ENCODE peak calls at places on chromosomes 4 and X, in six cellular contexts. Z is nephron progenitor cell; F is upper lobe of right lung; Y is CD4-positive, alpha-beta T cell; V is amniotic stem cell; R is activated CD8-positive, alpha-beta T cell treated with anti-CD3 and anti-CD28 coated beads, Interleukin-2, amount 10 ng/mL, durations not matched to agents 7 days and 5 days. D is an unnamed sample.

GRCh38 chrX:10875995-10876394 is 235.1 kb upstream of the HCCS start:
- DNase-seq in Z (no peak), F (no peak), Y (no peak), V (no peak), R (no peak), D (no peak)

GRCh38 chrX:40018021-40018420 is 79.7 kb downstream of the BCOR start:
- DNase-seq in Z (no peak), F (no peak), Y (no peak), V (no peak), R (no peak), D (no peak)

GRCh38 chr4:26085581-26085980 is 171.6 kb downstream of the SMIM20 start:
- DNase-seq in Z (no peak), F (no peak), Y (no peak), V (no peak), R (no peak), D (no peak)

GRCh38 chr4:40418430-40419230 is 83.5 kb downstream of the CHRNA9 start:
- DNase-seq in Z (no peak), F (no peak), Y (no peak), V (no peak), R (no peak), D (no peak)

GRCh38 chrX:57156397-57157049 is 19.3 kb upstream of the SPIN2A start:
- DNase-seq in Z (peak; percentile 23), F (no peak), Y (no peak), V (no peak), R (no peak), D (no peak)

GRCh38 chrX:71619193-71619592 is 882 bp upstream of the CXCR3 start:
- DNase-seq in Z (no peak), F (no peak), Y (no peak), V (no peak), R (peak; percentile 48), D (no peak)

GRCh38 chrX:123859409-123859827 is 435 bp upstream of the XIAP start:
- DNase-seq in Z (peak; percentile 69), F (no peak), Y (peak; percentile 28), V (peak; percentile 61), R (no peak), D (no peak)

GRCh38 chr4:14848210-14848609 is 154.1 kb upstream of the CPEB2 start:
- DNase-seq in Z (no peak), F (no peak), Y (no peak), V (no peak), R (no peak), D (no peak)

GRCh38 chr4:48275247-48275646 is 5.6 kb upstream of the TEC start:
- DNase-seq in Z (no peak), F (no peak), Y (no peak), V (no peak), R (peak; percentile 25), D (no peak)

GRCh38 chr4:91958651-91959050 is 345.1 kb upstream of the GRID2 start:
- DNase-seq in Z (no peak), F (no peak), Y (no peak), V (peak; percentile 21), R (no peak), D (no peak)

GRCh38 chrX:50100188-50100587 is 100.6 kb downstream of the AKAP4 start:
- DNase-seq in Z (no peak), F (no peak), Y (no peak), V (no peak), R (no peak), D (no peak)

GRCh38 chr4:176363072-176363471 is 43.3 kb downstream of the SPCS3 start:
- DNase-seq in Z (no peak), F (no peak), Y (no peak), V (no peak), R (no peak), D (no peak)

GRCh38 chr4:175776217-175776616 is 35.8 kb downstream of the GPM6A start:
- DNase-seq in Z (no peak), F (no peak), Y (no peak), V (no peak), R (no peak), D (no peak)

GRCh38 chrX:18983711-18984380 is at the start of gene PHKA2:
- DNase-seq in Z (no peak), F (peak; percentile 84), Y (no peak), V (peak; percentile 1), R (no peak), D (no peak)

GRCh38 chrX:82556588-82556987 is 951.5 kb upstream of the POU3F4 start:
- DNase-seq in Z (no peak), F (no peak), Y (no peak), V (no peak), R (no peak), D (no peak)

GRCh38 chr4:159267023-159267939 is 164.4 kb downstream of the RAPGEF2 start:
- DNase-seq in Z (no peak), F (no peak), Y (no peak), V (no peak), R (no peak), D (no peak)

GRCh38 chrX:57587607-57588006 is 4.2 kb upstream of the ZXDB start:
- DNase-seq in Z (no peak), F (no peak), Y (no peak), V (no peak), R (no peak), D (no peak)

GRCh38 chr4:186018756-186019155 is 50.2 kb upstream of the TLR3 start:
- DNase-seq in Z (no peak), F (no peak), Y (no peak), V (no peak), R (no peak), D (no peak)

GRCh38 chr4:121190389-121190788 is 26.3 kb upstream of the TNIP3 start:
- DNase-seq in Z (no peak), F (no peak), Y (no peak), V (no peak), R (no peak), D (no peak)

GRCh38 chr4:57102050-57102564 is 8.1 kb downstream of the IGFBP7 start:
- DNase-seq in Z (no peak), F (no peak), Y (no peak), V (peak; percentile 47), R (no peak), D (peak; percentile 73)

GRCh38 chr4:174284181-174284886 is 623 bp downstream of the CEP44 start:
- DNase-seq in Z (peak; percentile 2), F (no peak), Y (no peak), V (no peak), R (no peak), D (no peak)

GRCh38 chr4:53905935-53906377 is 158.4 kb downstream of the CHIC2 start:
- DNase-seq in Z (peak; percentile 35), F (no peak), Y (no peak), V (peak; percentile 30), R (no peak), D (peak; percentile 32)

GRCh38 chr4:26410385-26411293 is 79.6 kb downstream of the CCKAR start:
- DNase-seq in Z (peak; percentile 18), F (no peak), Y (peak; percentile 12), V (no peak), R (peak; percentile 65), D (peak; percentile 47)

GRCh38 chr4:149584703-149585102 is 230.9 kb downstream of the IQCM start:
- DNase-seq in Z (no peak), F (no peak), Y (no peak), V (no peak), R (no peak), D (no peak)

GRCh38 chrX:150060406-150060805 is 122.1 kb upstream of the EOLA2 start:
- DNase-seq in Z (no peak), F (no peak), Y (no peak), V (no peak), R (no peak), D (no peak)

GRCh38 chrX:2243913-2244460 is 256.8 kb downstream of the DHRSX start:
- DNase-seq in Z (no peak), F (no peak), Y (no peak), V (no peak), R (no peak), D (peak; percentile 80)

GRCh38 chr4:110088670-110089069 is 109.7 kb downstream of the ELOVL6 start:
- DNase-seq in Z (no peak), F (no peak), Y (no peak), V (no peak), R (peak; percentile 35), D (no peak)

GRCh38 chr4:183960021-183960420 is 54.9 kb downstream of the STOX2 start:
- DNase-seq in Z (peak; percentile 49), F (no peak), Y (no peak), V (no peak), R (no peak), D (peak; percentile 2)

GRCh38 chr4:146522098-146522861 is 540 bp upstream of the SLC10A7 start:
- DNase-seq in Z (peak; percentile 91), F (peak; percentile 95), Y (peak; percentile 62), V (peak; percentile 78), R (peak; percentile 89), D (peak; percentile 55)

GRCh38 chrX:69313622-69314290 is 148.5 kb upstream of the PJA1 start:
- DNase-seq in Z (no peak), F (no peak), Y (no peak), V (no peak), R (no peak), D (no peak)